ENCODE peak calls at places on chromosomes 3 and 15, in five cellular contexts. N is HepG2, I is HCT116, F is breast epithelium, R is suprapubic skin. U is an unnamed sample. For H3K36me3, the result is how much of the 10 kb centered on the place peaks cover.

GRCh38 chr15:89480505-89480904 is 15.9 kb downstream of the RHCG start:
- DNase-seq in N (no peak), I (no peak), F (no peak), R (no peak), U (no peak)

GRCh38 chr3:46950177-46950576 is 26.4 kb downstream of the CCDC12 start:
- DNase-seq in N (no peak), I (no peak), F (no peak), R (no peak), U (no peak)

GRCh38 chr3:62255758-62256157 is 117.6 kb downstream of the FEZF2 start:
- DNase-seq in N (no peak), I (no peak), F (no peak), R (no peak), U (no peak)

GRCh38 chr3:142444343-142444742 is 3.5 kb downstream of the XRN1 start:
- DNase-seq in N (no peak), I (no peak), F (no peak), R (no peak), U (no peak)

GRCh38 chr3:32956750-32957570 is 5.5 kb downstream of the CCR4 start:
- DNase-seq in N (no peak), I (no peak), F (no peak), R (no peak), U (no peak)

GRCh38 chr3:16841906-16842709 is 42.6 kb upstream of the PLCL2 start:
- DNase-seq in N (no peak), I (no peak), F (no peak), R (peak), U (peak)

GRCh38 chr3:133426721-133427120 is 26.9 kb downstream of the BFSP2 start:
- DNase-seq in N (no peak), I (no peak), F (no peak), R (no peak), U (no peak)

GRCh38 chr15:60387321-60387720 is 10.5 kb downstream of the ANXA2 start:
- DNase-seq in N (no peak), I (no peak), F (no peak), R (no peak), U (no peak)

GRCh38 chr3:37913531-37913930 is 51.9 kb downstream of the CTDSPL start:
- DNase-seq in N (no peak), I (no peak), F (no peak), R (no peak), U (no peak)

GRCh38 chr3:126816323-126816722 is 112.3 kb downstream of the CHCHD6 start:
- DNase-seq in N (no peak), I (no peak), F (no peak), R (no peak), U (no peak)

GRCh38 chr3:32297366-32297765 is 58.9 kb downstream of the CMTM8 start:
- DNase-seq in N (no peak), I (no peak), F (no peak), R (no peak), U (no peak)

GRCh38 chr3:186053954-186054353 is 54.9 kb downstream of the ETV5 start:
- DNase-seq in N (no peak), I (no peak), F (no peak), R (no peak), U (no peak)

GRCh38 chr15:78264304-78265136 is at the start of gene DNAJA4:
- DNase-seq in N (no peak), I (no peak), F (peak), R (no peak), U (peak)

GRCh38 chr3:191328383-191328962 is 721 bp upstream of the CCDC50 start:
- DNase-seq in N (no peak), I (no peak), F (no peak), R (no peak), U (no peak)

GRCh38 chr3:179544981-179545645 is 17.6 kb upstream of the ACTL6A start:
- DNase-seq in N (no peak), I (no peak), F (no peak), R (no peak), U (no peak)

GRCh38 chr3:47002490-47003410 is 23.3 kb downstream of the NBEAL2 start:
- DNase-seq in N (no peak), I (no peak), F (no peak), R (no peak), U (no peak)

GRCh38 chr3:72398781-72399180 is 449.5 kb downstream of the SHQ1 start:
- DNase-seq in N (no peak), I (no peak), F (no peak), R (no peak), U (no peak)

GRCh38 chr3:29612536-29612935 is 331.7 kb downstream of the RBMS3 start:
- DNase-seq in N (no peak), I (no peak), F (no peak), R (no peak), U (no peak)

GRCh38 chr15:101091080-101092017 is 160.5 kb downstream of the CHSY1 start:
- DNase-seq in N (peak), I (no peak), F (no peak), R (no peak), U (no peak)

GRCh38 chr15:79170256-79170664 is 79.7 kb upstream of the RASGRF1 start:
- DNase-seq in N (no peak), I (no peak), F (no peak), R (no peak), U (no peak)

GRCh38 chr3:21747376-21747775 is 3.6 kb downstream of the ZNF385D start:
- DNase-seq in N (no peak), I (no peak), F (no peak), R (no peak), U (no peak)

GRCh38 chr15:71042356-71042922 is 72.8 kb upstream of the THSD4 start:
- DNase-seq in N (no peak), I (no peak), F (no peak), R (no peak), U (no peak)

GRCh38 chr3:184766555-184767261 is 45.3 kb upstream of the VPS8 start:
- DNase-seq in N (no peak), I (no peak), F (no peak), R (no peak), U (no peak)

GRCh38 chr3:21835266-21835665 is 84.3 kb upstream of the ZNF385D start:
- DNase-seq in N (no peak), I (no peak), F (no peak), R (no peak), U (no peak)

GRCh38 chr3:195070321-195070720 is 200.6 kb downstream of the XXYLT1 start:
- DNase-seq in N (no peak), I (no peak), F (no peak), R (no peak), U (no peak)

GRCh38 chr15:99250494-99251435 is 516 bp upstream of the LRRC28 start:
- DNase-seq in N (peak), I (peak), F (peak), R (peak), U (peak)

GRCh38 chr15:99251436-99251821 is at the start of gene LRRC28:
- DNase-seq in N (peak), I (no peak), F (no peak), R (no peak), U (no peak)

GRCh38 chr15:99248000-99248727 is 1.2 kb downstream of the TTC23 start:
- DNase-seq in N (no peak), I (no peak), F (no peak), R (no peak), U (no peak)

GRCh38 chr15:99250001-99250400 is 620 bp upstream of the TTC23 start:
- DNase-seq in N (no peak), I (no peak), F (no peak), R (no peak), U (no peak)

GRCh38 chr15:99249270-99249817 is at the start of gene TTC23:
- DNase-seq in N (peak), I (peak), F (peak), R (no peak), U (peak)
- TF ChIP-seq POLR2A in N (no peak), I (no peak), F (no peak), R (no peak), U (peak)

GRCh38 chr3:124601189-124601588 is 129.1 kb upstream of the UMPS start:
- DNase-seq in N (no peak), I (no peak), F (no peak), R (no peak), U (no peak)

GRCh38 chr3:124599779-124600693 is 130.2 kb upstream of the UMPS start:
- DNase-seq in N (peak), I (peak), F (no peak), R (no peak), U (peak)

GRCh38 chr3:124600765-124601164 is 129.5 kb upstream of the UMPS start:
- DNase-seq in N (no peak), I (no peak), F (no peak), R (no peak), U (no peak)

GRCh38 chr3:124597979-124598378 is 132.3 kb upstream of the UMPS start:
- DNase-seq in N (no peak), I (no peak), F (no peak), R (no peak), U (no peak)

GRCh38 chr3:124599147-124599765 is 131.0 kb upstream of the UMPS start:
- DNase-seq in N (no peak), I (no peak), F (no peak), R (no peak), U (no peak)
- H3K36me3 ChIP-seq in N (under half), I (under half), F (under half), R (under half), U (under half)

GRCh38 chr3:149713730-149714654 is 38.3 kb downstream of the COMMD2 start:
- DNase-seq in N (peak), I (no peak), F (no peak), R (no peak), U (no peak)

GRCh38 chr3:149715247-149715646 is 37.0 kb downstream of the COMMD2 start:
- DNase-seq in N (no peak), I (no peak), F (no peak), R (no peak), U (no peak)

GRCh38 chr3:149716984-149717383 is 35.3 kb downstream of the COMMD2 start:
- DNase-seq in N (no peak), I (no peak), F (no peak), R (no peak), U (no peak)

GRCh38 chr3:149720918-149721317 is 31.4 kb downstream of the COMMD2 start:
- DNase-seq in N (no peak), I (no peak), F (no peak), R (no peak), U (no peak)

GRCh38 chr3:149717391-149718056 is 34.8 kb downstream of the COMMD2 start:
- DNase-seq in N (peak), I (peak), F (peak), R (no peak), U (peak)
- TF ChIP-seq POLR2AphosphoS5 in N (no peak), I (no peak), F (no peak), R (no peak), U (peak)

GRCh38 chr3:8501388-8502131 is at the start of gene LMCD1:
- DNase-seq in N (peak), I (peak), F (peak), R (peak), U (peak)
- TF ChIP-seq POLR2A in N (peak), I (no peak), F (peak), R (no peak), U (peak)